ENCODE peak calls at places on chromosomes 13 and 19, in ten cellular contexts. D, O, S, X, Q, N, I, V, W and K are unnamed samples.

GRCh38 chr13:55627221-55627620 is 1513.5 kb upstream of the PRR20A start:
- DNase-seq in Q (no peak), I (no peak), N (no peak), O (no peak), V (no peak), D (no peak), S (no peak), X (no peak), W (no peak), K (no peak)

GRCh38 chr13:101144808-101145419 is 271.4 kb downstream of the NALCN start:
- DNase-seq in I (peak), S (peak), X (no peak), D (no peak), N (no peak), O (peak), Q (peak), V (peak), W (no peak), K (no peak)

GRCh38 chr13:31223640-31224039 is 23.9 kb downstream of the B3GLCT start:
- DNase-seq in O (no peak), S (no peak), D (no peak), V (no peak), Q (peak), X (no peak), I (no peak), N (no peak), W (no peak), K (no peak)

GRCh38 chr19:48752511-48753365 is at the start of gene FUT1:
- DNase-seq in X (peak), S (peak), W (peak), V (peak), I (no peak), D (peak), N (peak), Q (no peak), O (peak), K (no peak)

GRCh38 chr19:42081584-42082258 is 5.8 kb downstream of the ZNF574 start:
- DNase-seq in W (no peak), I (peak), D (no peak), X (no peak), V (peak), S (peak), N (peak), Q (peak), O (no peak), K (no peak)

GRCh38 chr19:50556236-50557008 is 11.8 kb downstream of the LRRC4B start:
- DNase-seq in W (peak), D (peak), X (peak), N (peak), S (peak), V (peak), Q (peak), I (peak), O (peak), K (no peak)

GRCh38 chr19:16820056-16820455 is 9.1 kb upstream of the SIN3B start:
- DNase-seq in V (no peak), X (no peak), Q (no peak), W (no peak), S (no peak), N (no peak), D (no peak), O (no peak), I (no peak), K (no peak)

GRCh38 chr13:24706886-24707585 is 26.8 kb downstream of the ATP12A start:
- DNase-seq in O (no peak), I (no peak), X (no peak), S (no peak), Q (no peak), W (no peak), N (no peak), D (no peak), V (no peak), K (no peak)

GRCh38 chr19:42270346-42271044 is 1.4 kb downstream of the CIC start:
- DNase-seq in I (peak), W (peak), N (peak), S (no peak), V (peak), O (peak), D (no peak), X (peak), Q (peak), K (no peak)

GRCh38 chr13:91381371-91381770 is 17.1 kb upstream of the GPC5 start:
- DNase-seq in D (no peak), I (peak), X (no peak), N (no peak), S (no peak), Q (peak), V (peak), O (no peak), W (no peak), K (no peak)

GRCh38 chr13:30697177-30697953 is 38.0 kb upstream of the ALOX5AP start:
- DNase-seq in W (no peak), X (no peak), O (no peak), I (no peak), Q (no peak), N (peak), D (no peak), V (no peak), S (no peak), K (no peak)

GRCh38 chr19:42628411-42629135 is 33.8 kb upstream of the CEACAM8 start:
- DNase-seq in X (no peak), O (no peak), S (no peak), W (no peak), I (no peak), D (no peak), V (peak), Q (no peak), N (no peak), K (no peak)

GRCh38 chr13:107006646-107007045 is 438.7 kb upstream of the ARGLU1 start:
- DNase-seq in X (no peak), V (no peak), N (no peak), I (no peak), S (no peak), W (no peak), Q (no peak), O (no peak), D (no peak), K (no peak)

GRCh38 chr19:48964205-48965032 is 690 bp upstream of the FTL start:
- DNase-seq in V (no peak), S (peak), X (peak), N (peak), Q (peak), D (peak), O (no peak), I (peak), W (no peak), K (no peak)

GRCh38 chr19:28961772-28962500 is 251.0 kb downstream of the UQCRFS1 start:
- DNase-seq in Q (peak), X (no peak), O (no peak), D (no peak), N (no peak), W (no peak), V (no peak), I (peak), S (no peak), K (no peak)

GRCh38 chr19:56668676-56669075 is 2.9 kb downstream of the ZNF835 start:
- DNase-seq in D (no peak), V (no peak), O (no peak), S (no peak), N (no peak), W (no peak), X (no peak), Q (no peak), I (no peak), K (no peak)

GRCh38 chr13:25922373-25922772 is 129.4 kb downstream of the SHISA2 start:
- DNase-seq in V (no peak), X (no peak), S (peak), O (no peak), Q (no peak), D (no peak), I (no peak), N (no peak), W (no peak), K (no peak)

GRCh38 chr13:59829690-59830089 is 334.0 kb downstream of the DIAPH3 start:
- DNase-seq in S (no peak), I (no peak), W (no peak), Q (peak), X (no peak), D (no peak), V (peak), N (no peak), O (no peak), K (no peak)

GRCh38 chr13:29902632-29903305 is 52.4 kb upstream of the UBL3 start:
- DNase-seq in W (no peak), S (no peak), O (no peak), V (no peak), N (no peak), Q (peak), D (no peak), I (no peak), X (no peak), K (no peak)

DNA sequence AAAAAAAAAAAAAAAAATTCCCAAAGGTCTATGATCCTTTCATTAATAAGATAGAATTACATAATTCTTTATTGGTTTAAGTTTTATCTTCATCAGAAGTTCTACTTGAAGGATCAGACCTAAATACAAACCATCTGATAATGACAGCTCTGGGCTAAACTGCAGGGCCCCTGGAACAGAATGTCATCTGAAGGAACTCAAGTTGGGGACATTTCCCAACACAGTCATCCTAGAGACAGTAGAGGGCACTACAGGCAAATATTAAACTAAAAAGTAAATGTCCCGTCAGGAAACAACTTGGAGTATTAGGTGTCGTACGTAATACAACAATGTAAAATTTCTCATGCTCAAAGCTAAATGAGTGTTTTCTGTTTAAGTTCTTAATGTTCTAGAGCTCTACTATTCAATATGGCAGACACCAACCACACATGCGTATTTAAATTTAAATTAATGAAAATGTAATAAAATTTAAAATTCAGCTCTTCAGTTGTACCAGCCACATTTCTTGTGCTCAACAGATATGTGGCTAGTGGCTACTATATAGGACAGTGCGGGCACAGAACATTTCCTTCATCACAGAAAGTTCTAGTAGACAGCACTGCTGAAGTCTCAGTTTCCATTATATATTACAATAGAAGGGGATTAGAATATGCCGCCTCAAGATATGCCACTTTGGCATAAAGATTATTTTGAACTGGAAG is 21.8 kb upstream of the NAXD start:
- DNase-seq in Q (peak), V (peak), N (no peak), D (no peak), W (no peak), X (no peak), I (peak), O (peak), S (peak), K (no peak)
- TF ChIP-seq CTCF in Q (peak), V (peak), N (peak), D (no peak), W (peak), X (peak), I (peak), O (peak), S (peak), K (peak)

DNA sequence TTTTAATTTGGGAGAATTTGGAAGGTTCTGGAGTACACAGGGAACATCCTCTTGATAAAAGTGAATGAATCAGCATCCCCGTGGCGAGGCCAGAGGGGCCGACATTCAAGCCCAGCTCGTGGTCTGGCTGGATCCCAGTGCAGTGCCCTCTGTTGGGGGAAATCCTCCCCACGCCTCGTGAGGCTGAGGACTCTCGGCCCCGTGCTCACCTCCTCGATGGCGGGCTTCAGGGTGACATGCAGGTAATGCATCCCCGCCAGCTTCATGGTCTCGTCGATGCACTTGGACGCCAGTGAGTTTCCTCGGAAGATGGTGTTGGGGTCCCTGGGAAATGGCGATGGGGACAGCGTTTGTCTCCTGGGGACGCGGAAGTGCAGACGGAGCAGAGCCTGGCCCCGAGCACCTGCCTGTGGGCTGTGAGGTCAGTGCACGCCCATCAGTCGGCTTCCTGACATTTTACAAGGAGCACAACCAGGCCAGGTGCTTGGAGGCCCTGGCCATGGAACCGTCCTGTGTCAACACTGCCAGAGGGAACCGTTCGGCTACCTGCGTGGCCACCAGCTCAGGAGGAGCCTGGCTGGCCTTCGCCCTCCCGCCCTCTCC is 43.3 kb upstream of the C13orf46 start:
- DNase-seq in Q (peak), I (peak), S (peak), D (peak), N (no peak), W (no peak), X (no peak), O (no peak), V (peak), K (no peak)
- TF ChIP-seq CTCF in Q (peak), I (peak), S (peak), D (no peak), N (no peak), W (no peak), X (no peak), O (no peak), V (peak), K (peak)

DNA sequence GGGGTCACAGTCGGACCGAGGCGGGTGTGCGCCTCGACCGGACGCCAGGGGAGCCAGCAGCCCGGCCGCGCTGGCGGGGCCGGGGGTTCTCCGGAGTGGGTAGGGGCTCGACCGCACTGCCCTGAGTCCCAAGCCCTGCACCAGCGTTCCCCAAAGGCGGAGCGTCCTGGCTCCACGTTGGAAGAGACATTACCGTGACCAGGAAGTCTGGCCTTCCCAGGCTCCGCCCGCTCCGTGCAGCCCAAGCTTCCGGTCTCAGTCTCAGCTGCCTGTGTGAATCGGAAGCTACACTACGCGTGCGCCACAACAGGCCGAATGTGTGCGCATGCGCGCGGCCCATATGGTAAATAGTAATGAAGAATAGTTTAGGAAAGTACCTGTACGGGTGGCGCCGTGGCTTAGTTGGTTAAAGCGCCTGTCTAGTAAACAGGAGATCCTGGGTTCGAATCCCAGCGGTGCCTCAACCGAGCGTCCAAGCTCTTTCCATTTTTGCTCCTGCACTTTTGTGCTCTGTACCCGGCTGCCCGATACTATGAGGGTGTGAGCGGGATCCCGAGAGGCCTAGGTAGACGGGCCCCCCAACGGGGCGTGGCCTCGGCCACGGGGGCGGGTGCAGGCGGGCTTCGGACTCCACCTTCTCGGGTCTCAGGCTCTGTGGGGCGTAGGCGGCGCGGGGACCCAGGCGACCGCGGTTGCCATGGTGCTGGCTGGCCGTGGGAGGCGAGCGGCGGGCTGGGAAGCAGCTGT is 17.3 kb upstream of the LRP3 start:
- DNase-seq in D (peak), W (peak), Q (peak), O (peak), X (peak), S (peak), V (peak), N (peak), I (peak), K (peak)
- TF ChIP-seq CTCF in D (no peak), W (no peak), Q (no peak), O (no peak), X (peak), S (no peak), V (no peak), N (no peak), I (peak), K (peak)

DNA sequence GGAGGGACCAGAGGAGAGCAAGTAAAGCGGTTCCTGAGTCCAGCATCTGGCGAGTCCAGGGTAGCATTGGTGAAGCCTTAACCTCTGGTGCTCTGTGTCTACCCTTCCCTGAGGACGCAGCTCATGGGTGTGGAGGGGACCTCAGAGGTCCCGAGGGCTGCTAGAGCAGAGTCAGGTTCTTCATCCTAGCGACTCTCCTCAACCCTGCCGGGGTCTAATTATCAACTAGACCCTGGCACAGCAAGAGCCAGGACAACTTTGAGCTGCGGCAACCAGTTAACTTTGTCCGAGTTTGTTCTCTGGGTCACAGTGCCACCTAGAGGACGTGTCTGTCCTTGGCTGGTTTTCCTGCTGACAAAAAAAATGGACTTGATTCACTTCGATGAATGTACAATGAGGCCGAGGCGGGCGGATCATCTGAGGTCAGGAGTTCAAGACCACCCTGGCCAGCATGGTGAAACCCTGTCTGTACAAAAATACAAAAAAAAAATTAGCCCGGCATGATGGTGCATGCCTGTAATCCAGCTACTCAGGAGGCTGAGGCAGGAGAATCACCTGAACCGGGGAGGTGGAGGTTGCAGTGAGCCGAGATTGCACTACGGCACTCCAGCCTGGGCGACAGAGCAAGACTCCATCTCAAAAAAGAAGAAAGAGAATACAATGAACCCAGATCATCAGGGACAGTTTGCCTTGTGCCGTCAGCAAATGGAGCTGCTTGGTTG is 24.9 kb downstream of the TSSK6 start:
- DNase-seq in N (peak), I (peak), Q (peak), S (peak), X (peak), W (peak), D (peak), V (peak), O (peak), K (no peak)
- TF ChIP-seq CTCF in N (peak), I (peak), Q (peak), S (peak), X (peak), W (peak), D (peak), V (peak), O (peak), K (peak)

GRCh38 chr19:11480081-11480926 is 542 bp downstream of the ELAVL3 start:
- DNase-seq in Q (no peak), I (no peak), N (no peak), X (no peak), V (no peak), O (no peak), D (peak), S (peak), W (no peak), K (no peak)

GRCh38 chr19:11480927-11481776 is at the start of gene ELAVL3:
- DNase-seq in V (no peak), O (no peak), S (peak), D (peak), I (no peak), W (no peak), Q (no peak), N (no peak), X (no peak), K (no peak)

GRCh38 chr19:11482384-11483050 is 1.7 kb upstream of the ELAVL3 start:
- DNase-seq in X (peak), S (peak), V (peak), O (peak), Q (peak), N (peak), I (peak), W (peak), D (peak), K (no peak)

GRCh38 chr19:11483176-11484111 is 2.6 kb upstream of the ELAVL3 start:
- DNase-seq in O (no peak), D (peak), X (no peak), N (no peak), S (peak), Q (no peak), V (no peak), I (no peak), W (no peak), K (no peak)

DNA sequence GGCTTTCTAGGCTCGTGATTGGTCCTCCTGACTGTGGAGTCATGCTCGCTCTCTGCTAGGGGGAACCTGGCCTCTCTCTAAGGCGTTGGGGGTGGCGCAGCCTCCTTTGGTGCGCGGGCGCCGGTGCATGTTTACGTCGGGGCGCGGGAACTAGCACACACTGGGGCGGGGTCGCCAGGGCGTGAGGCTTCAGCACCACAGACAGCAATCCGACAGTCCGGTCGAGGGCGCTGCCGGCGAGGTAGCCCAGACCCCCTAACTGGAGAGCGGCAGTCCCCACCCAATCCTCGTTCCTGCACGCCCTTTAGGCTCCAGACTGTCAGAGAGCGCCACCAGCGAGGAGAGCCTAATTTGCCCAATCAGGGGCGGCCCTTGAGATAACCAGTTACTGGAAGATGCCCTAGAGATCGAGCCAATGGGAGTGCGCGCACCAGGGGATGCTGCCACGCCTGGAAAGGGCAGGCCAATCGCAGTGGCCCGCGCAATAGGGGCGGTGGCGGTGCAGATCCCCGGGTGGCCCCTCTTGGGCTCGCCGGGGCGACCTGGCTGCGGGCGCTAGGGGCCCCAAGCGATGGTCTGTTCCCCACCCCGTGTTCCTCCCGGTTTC is 1.0 kb upstream of the ELAVL3 start:
- DNase-seq in I (peak), N (peak), W (peak), X (peak), D (peak), Q (peak), O (peak), S (peak), V (peak), K (no peak)
- TF ChIP-seq CTCF in I (no peak), N (no peak), W (no peak), X (no peak), D (no peak), Q (no peak), O (no peak), S (peak), V (no peak), K (no peak)